ENCODE peak calls at places on chromosomes 1 and 21, in four cellular contexts. L, C, U and F are unnamed samples.

GRCh38 chr1:1068374-1069060 is 5.6 kb downstream of the RNF223 start:
- DNase-seq in L (no peak), C (peak; percentile 71), U (no peak), F (no peak)

GRCh38 chr1:231612393-231613089 is 14.0 kb upstream of the DISC1 start:
- DNase-seq in U (peak; percentile 49), L (no peak), C (no peak), F (no peak)

GRCh38 chr1:198241553-198241952 is 84.8 kb downstream of the NEK7 start:
- DNase-seq in U (no peak), L (no peak), C (no peak), F (no peak)

GRCh38 chr1:206808615-206809014 is 36.3 kb upstream of the IL10 start:
- DNase-seq in U (no peak), L (peak; percentile 6), C (no peak), F (peak; percentile 43)

GRCh38 chr1:159927211-159927886 is 2.0 kb upstream of the TAGLN2 start:
- DNase-seq in L (no peak), C (no peak), U (no peak), F (no peak)

GRCh38 chr1:225766967-225767413 is 10.6 kb upstream of the SRP9 start:
- DNase-seq in U (no peak), L (peak; percentile 56), C (no peak), F (no peak)

GRCh38 chr1:210980082-210980481 is 153.9 kb downstream of the KCNH1 start:
- DNase-seq in L (no peak), U (no peak), C (no peak), F (no peak)

GRCh38 chr1:7089485-7089884 is 304.2 kb downstream of the CAMTA1 start:
- DNase-seq in U (no peak), L (no peak), C (no peak), F (no peak)

GRCh38 chr1:68570859-68571258 is 74.0 kb upstream of the DEPDC1 start:
- DNase-seq in U (no peak), L (no peak), C (no peak), F (no peak)

GRCh38 chr1:69421286-69421685 is 146.4 kb upstream of the LRRC7 start:
- DNase-seq in L (no peak), C (no peak), U (no peak), F (no peak)

DNA sequence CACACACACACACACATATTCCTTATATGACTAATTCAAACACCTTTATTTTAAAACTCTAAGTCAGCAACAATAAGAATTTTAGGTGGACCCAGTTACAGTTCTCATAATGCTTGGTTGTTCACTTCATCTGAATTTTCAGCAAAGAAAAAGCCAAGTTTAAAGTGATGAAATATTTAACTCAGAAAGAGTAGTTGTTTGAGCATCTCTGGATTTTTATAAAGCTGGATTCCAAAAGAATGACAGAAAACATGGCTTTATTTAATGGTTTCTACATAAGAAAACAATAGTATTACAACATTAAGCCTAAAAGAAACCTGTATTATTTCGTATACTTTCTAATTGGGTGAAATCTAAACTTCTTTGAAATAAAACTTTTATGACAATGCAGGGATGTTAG is 54.2 kb upstream of the ADAMTS5 start:
- DNase-seq in U (no peak), C (no peak), L (no peak), F (no peak)
- H3K9ac ChIP-seq in U (no peak overlapping the region), C (no peak overlapping the region), L (no peak overlapping the region), F (no peak overlapping the region)

DNA sequence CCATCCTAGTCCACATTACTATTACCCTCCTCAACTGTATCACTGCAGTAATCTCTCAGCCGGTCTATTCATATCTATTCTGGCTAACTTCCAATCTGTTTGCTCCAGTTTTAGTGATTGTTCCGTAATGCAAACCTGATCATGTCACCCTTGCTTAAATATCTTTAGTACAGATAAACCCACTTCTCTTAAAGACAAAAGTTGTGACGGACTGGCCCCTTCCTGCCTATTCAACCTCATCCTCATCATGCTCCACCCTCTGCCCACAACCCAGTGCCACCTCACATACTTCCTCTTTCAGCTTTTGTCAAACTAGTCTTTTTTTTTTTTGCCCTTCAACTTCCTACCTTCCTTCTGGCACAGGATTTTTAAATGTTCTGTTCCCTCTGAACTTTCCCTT is 2.8 kb upstream of the C1orf162 start:
- DNase-seq in C (no peak), U (peak; percentile 77), L (no peak), F (no peak)
- TF ChIP-seq SUZ12 in C (no peak), U (no peak), L (no peak), F (no peak)

DNA sequence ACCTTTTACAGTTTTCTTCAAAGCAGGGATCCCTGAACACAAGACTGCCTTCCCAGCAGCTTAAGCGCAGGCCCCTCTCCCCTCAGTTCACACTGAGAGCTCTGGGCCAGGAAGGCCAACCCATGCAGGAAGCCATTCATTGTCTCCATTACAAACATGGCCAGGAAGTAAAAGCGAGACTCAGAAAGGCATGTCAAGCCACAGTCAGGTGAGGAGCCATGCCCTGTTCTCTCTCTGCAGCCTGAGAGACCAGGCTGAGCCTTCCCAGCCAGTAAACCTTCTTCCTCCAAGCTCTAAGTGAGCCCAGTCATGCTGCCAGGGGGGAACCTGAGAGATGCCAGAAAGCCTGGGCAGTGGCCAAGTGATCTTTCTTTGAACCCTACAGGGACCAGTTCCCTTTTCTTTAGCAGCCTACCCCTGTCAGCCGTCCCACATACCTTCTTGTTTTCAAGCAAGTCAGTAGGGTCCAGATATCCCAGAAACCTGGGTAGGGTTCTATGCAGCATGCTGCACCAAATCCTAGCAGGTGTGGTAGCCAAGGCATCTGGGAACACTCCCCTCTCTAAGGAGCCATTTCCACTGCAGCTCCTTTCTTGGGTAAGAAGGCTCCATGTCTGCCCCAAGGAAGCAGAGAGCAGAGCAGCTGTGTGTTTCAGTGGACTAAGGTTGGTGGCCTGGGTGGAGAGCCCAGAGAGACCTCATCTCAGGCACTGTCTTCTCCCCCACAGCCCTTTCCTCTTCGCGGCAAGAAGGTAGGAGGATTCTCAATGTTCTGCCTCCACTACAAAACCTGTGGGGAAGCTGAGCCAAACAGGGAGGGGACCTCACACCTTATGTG is 974 bp downstream of the TRAF3IP3 start:
- DNase-seq in C (no peak), L (no peak), U (peak; percentile 49), F (no peak)
- TF ChIP-seq YY1 in C (no peak), L (no peak), U (peak; percentile 51), F (no peak)

DNA sequence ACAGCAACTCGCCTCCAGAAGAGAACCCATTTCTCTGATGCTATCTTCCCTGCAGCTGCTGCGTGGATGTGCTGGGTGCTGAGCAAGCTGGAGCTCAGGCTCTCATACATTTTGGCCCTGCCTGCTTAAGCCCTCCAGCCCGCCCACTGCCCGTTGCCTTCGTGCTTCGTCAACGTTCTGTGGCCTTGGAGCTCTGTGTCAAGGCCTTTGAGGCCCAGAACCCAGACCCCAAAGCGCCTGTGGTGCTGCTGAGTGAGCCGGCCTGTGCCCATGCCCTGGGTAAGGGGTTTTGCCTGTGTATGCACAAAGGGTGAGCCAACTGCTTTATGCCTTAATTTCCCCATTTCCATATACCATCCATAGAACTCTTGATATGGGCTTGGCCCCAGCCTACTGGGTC is 1.1 kb downstream of the DPH2 start:
- DNase-seq in U (no peak), C (no peak), L (no peak), F (no peak)
- H3K9ac ChIP-seq in U (peak overlapping the region; percentile 89), C (no peak overlapping the region), L (peak overlapping the region; percentile 76), F (peak overlapping the region; percentile 96)

GRCh38 chr1:209249280-209249670 is 334.2 kb upstream of the CAMK1G start:
- DNase-seq in C (no peak), L (no peak), U (no peak), F (no peak)

GRCh38 chr1:209248649-209249279 is 334.8 kb upstream of the CAMK1G start:
- DNase-seq in L (peak; percentile 34), C (peak; percentile 83), U (peak; percentile 30), F (peak; percentile 80)

GRCh38 chr1:209250970-209251636 is 332.4 kb upstream of the CAMK1G start:
- DNase-seq in C (no peak), L (no peak), U (no peak), F (no peak)

GRCh38 chr1:209249785-209250441 is 333.6 kb upstream of the CAMK1G start:
- DNase-seq in U (no peak), L (no peak), C (no peak), F (no peak)

GRCh38 chr1:209246660-209247059 is 336.9 kb upstream of the CAMK1G start:
- DNase-seq in C (no peak), L (no peak), U (no peak), F (no peak)
- TF ChIP-seq SUZ12 in C (no peak), L (no peak), U (no peak), F (no peak)